ENCODE peak calls at places on chromosomes 5 and 9, in nine cellular contexts. W is HFF-Myc; U is iris pigment epithelial cell; G is pons; H is stimulated activated CD4-positive, alpha-beta T cell treated with anti-CD3 and anti-CD28 coated beads, Interleukin-1b, Interleukin-23, amount 100 ng/mL, for 4 hours; C is heart left ventricle; N is EL; A is SW480; B is CD8-positive, alpha-beta T cell. K is an unnamed sample.

GRCh38 chr9:108645520-108645919 is 210.3 kb downstream of the ACTL7B start:
- DNase-seq in N (no peak), C (no peak), G (no peak), B (no peak), U (no peak), H (no peak), A (no peak), W (no peak), K (no peak)

GRCh38 chr9:89605181-89606048 is 603 bp downstream of the GADD45G start:
- DNase-seq in A (peak; percentile 46), N (peak; percentile 18), W (no peak), U (peak; percentile 70), B (peak; percentile 46), H (peak; percentile 53), G (no peak), C (peak; percentile 54), K (peak; percentile 58)

GRCh38 chr5:137075163-137075970 is 423.8 kb downstream of the SPOCK1 start:
- DNase-seq in U (peak; percentile 7), C (peak; percentile 31), B (no peak), A (peak; percentile 79), N (peak; percentile 61), H (no peak), W (no peak), G (no peak), K (no peak)

GRCh38 chr5:139747583-139748504 is 47.8 kb upstream of the PSD2 start:
- DNase-seq in N (peak; percentile 76), A (peak; percentile 85), U (peak; percentile 53), W (no peak), C (peak; percentile 56), B (peak; percentile 56), G (peak; percentile 46), H (no peak), K (peak; percentile 51)

GRCh38 chr5:172486451-172486850 is 32.1 kb upstream of the SH3PXD2B start:
- DNase-seq in A (no peak), B (no peak), W (no peak), N (no peak), U (no peak), C (peak; percentile 53), H (no peak), G (peak; percentile 48), K (no peak)

GRCh38 chr5:125835293-125836172 is 587.7 kb upstream of the GRAMD2B start:
- DNase-seq in H (no peak), C (peak; percentile 32), W (no peak), G (peak; percentile 61), A (peak; percentile 26), U (peak; percentile 30), B (no peak), N (peak; percentile 31), K (no peak)

GRCh38 chr9:116572095-116572748 is 114.9 kb upstream of the TRIM32 start:
- DNase-seq in A (peak; percentile 42), C (peak; percentile 87), W (peak; percentile 60), U (peak; percentile 80), H (no peak), G (peak; percentile 76), B (no peak), N (peak; percentile 79), K (no peak)

GRCh38 chr9:112112941-112113399 is 62.1 kb downstream of the SUSD1 start:
- DNase-seq in G (no peak), B (no peak), A (peak; percentile 69), N (no peak), C (no peak), W (peak; percentile 5), U (peak; percentile 54), H (peak; percentile 1), K (peak; percentile 10)

GRCh38 chr9:27701664-27702063 is 128.4 kb upstream of the C9orf72 start:
- DNase-seq in C (peak; percentile 44), A (no peak), N (no peak), H (no peak), G (no peak), U (peak; percentile 95), B (no peak), W (no peak), K (no peak)

GRCh38 chr9:36928670-36929349 is 105.3 kb downstream of the PAX5 start:
- DNase-seq in N (peak; percentile 69), A (peak; percentile 61), G (no peak), H (no peak), C (no peak), U (peak; percentile 91), W (peak; percentile 33), B (no peak), K (no peak)

GRCh38 chr5:133405275-133406034 is 206.9 kb downstream of the FSTL4 start:
- DNase-seq in N (no peak), B (no peak), H (no peak), C (no peak), G (no peak), W (no peak), U (no peak), A (no peak), K (no peak)

GRCh38 chr9:136239963-136240330 is 5.7 kb downstream of the QSOX2 start:
- DNase-seq in W (no peak), A (no peak), H (no peak), N (no peak), U (no peak), G (no peak), C (no peak), B (no peak), K (no peak)

GRCh38 chr5:15285901-15286583 is 213.9 kb upstream of the FBXL7 start:
- DNase-seq in B (no peak), C (peak; percentile 30), N (peak; percentile 83), G (peak; percentile 47), H (no peak), U (peak; percentile 55), A (no peak), W (peak; percentile 66), K (no peak)

GRCh38 chr5:77394064-77394716 is 97.9 kb downstream of the WDR41 start:
- DNase-seq in B (no peak), N (no peak), H (no peak), G (no peak), W (no peak), A (peak; percentile 2), C (no peak), U (no peak), K (no peak)

GRCh38 chr5:4374866-4375265 is 765.3 kb upstream of the ADAMTS16 start:
- DNase-seq in C (no peak), W (no peak), N (no peak), U (no peak), A (peak; percentile 8), H (no peak), G (no peak), B (no peak), K (no peak)

GRCh38 chr5:160064979-160065619 is 54.2 kb downstream of the PWWP2A start:
- DNase-seq in B (no peak), A (no peak), H (no peak), W (no peak), N (no peak), C (no peak), U (no peak), G (no peak), K (no peak)

K was measured in activated T-cell treated with anti-CD3 and anti-CD28 coated beads, Interleukin-2, amount 50 U/mL, for 4 hours.